ENCODE peak calls at places on chromosomes 4 and X, in seven cellular contexts. One of them, this sample, is unnamed.

GRCh38 chr4:88439161-88439760 is 17.7 kb upstream of the HERC5 start:
- DNase-seq in HCT116: no peak
- DNase-seq in hepatocyte: no peak
- DNase-seq in IMR-90: no peak
- DNase-seq in adipocyte: peak; percentile 66
- DNase-seq in tibial nerve: no peak
- DNase-seq in neural progenitor cell: no peak
- DNase-seq in this sample: peak; percentile 87

GRCh38 chr4:7275490-7276154 is 83.3 kb downstream of the SORCS2 start:
- DNase-seq in HCT116: no peak
- DNase-seq in hepatocyte: no peak
- DNase-seq in IMR-90: no peak
- DNase-seq in adipocyte: no peak
- DNase-seq in tibial nerve: no peak
- DNase-seq in neural progenitor cell: no peak
- DNase-seq in this sample: no peak

GRCh38 chrX:128106630-128107029 is 54.4 kb upstream of the ACTRT1 start:
- DNase-seq in HCT116: no peak
- DNase-seq in hepatocyte: peak; percentile 22
- DNase-seq in IMR-90: no peak
- DNase-seq in adipocyte: no peak
- DNase-seq in tibial nerve: no peak
- DNase-seq in neural progenitor cell: peak; percentile 49
- DNase-seq in this sample: no peak

GRCh38 chr4:124947622-124948265 is 235.2 kb upstream of the ANKRD50 start:
- DNase-seq in HCT116: no peak
- DNase-seq in hepatocyte: no peak
- DNase-seq in IMR-90: no peak
- DNase-seq in adipocyte: peak; percentile 28
- DNase-seq in tibial nerve: no peak
- DNase-seq in neural progenitor cell: no peak
- DNase-seq in this sample: peak; percentile 41

GRCh38 chrX:129769467-129770154 is 10.1 kb upstream of the SASH3 start:
- DNase-seq in HCT116: no peak
- DNase-seq in hepatocyte: no peak
- DNase-seq in IMR-90: no peak
- DNase-seq in adipocyte: no peak
- DNase-seq in tibial nerve: no peak
- DNase-seq in neural progenitor cell: peak; percentile 11
- DNase-seq in this sample: no peak

GRCh38 chrX:64885850-64886249 is 90.4 kb downstream of the ZC4H2 start:
- DNase-seq in HCT116: peak; percentile 4
- DNase-seq in hepatocyte: no peak
- DNase-seq in IMR-90: no peak
- DNase-seq in adipocyte: no peak
- DNase-seq in tibial nerve: no peak
- DNase-seq in neural progenitor cell: peak; percentile 28
- DNase-seq in this sample: no peak

GRCh38 chr4:75729836-75730235 is 5.5 kb downstream of the USO1 start:
- DNase-seq in HCT116: no peak
- DNase-seq in hepatocyte: no peak
- DNase-seq in IMR-90: no peak
- DNase-seq in adipocyte: no peak
- DNase-seq in tibial nerve: no peak
- DNase-seq in neural progenitor cell: no peak
- DNase-seq in this sample: no peak

GRCh38 chrX:129360175-129360574 is 163.1 kb downstream of the SMARCA1 start:
- DNase-seq in HCT116: peak; percentile 33
- DNase-seq in hepatocyte: peak; percentile 53
- DNase-seq in IMR-90: peak; percentile 40
- DNase-seq in adipocyte: peak; percentile 36
- DNase-seq in tibial nerve: no peak
- DNase-seq in neural progenitor cell: peak; percentile 64
- DNase-seq in this sample: peak; percentile 23

GRCh38 chr4:69060651-69061308 is 35.5 kb upstream of the UGT2B7 start:
- DNase-seq in HCT116: no peak
- DNase-seq in hepatocyte: no peak
- DNase-seq in IMR-90: no peak
- DNase-seq in adipocyte: no peak
- DNase-seq in tibial nerve: no peak
- DNase-seq in neural progenitor cell: peak; percentile 3
- DNase-seq in this sample: no peak

GRCh38 chr4:74278490-74278889 is 29.8 kb upstream of the EPGN start:
- DNase-seq in HCT116: no peak
- DNase-seq in hepatocyte: no peak
- DNase-seq in IMR-90: no peak
- DNase-seq in adipocyte: no peak
- DNase-seq in tibial nerve: no peak
- DNase-seq in neural progenitor cell: no peak
- DNase-seq in this sample: no peak

GRCh38 chr4:59655996-59656395 is 1544.1 kb upstream of the ADGRL3 start:
- DNase-seq in HCT116: no peak
- DNase-seq in hepatocyte: peak; percentile 6
- DNase-seq in IMR-90: no peak
- DNase-seq in adipocyte: no peak
- DNase-seq in tibial nerve: no peak
- DNase-seq in neural progenitor cell: peak; percentile 30
- DNase-seq in this sample: no peak

GRCh38 chrX:135086197-135086854 is 34.0 kb downstream of the ETDB start:
- DNase-seq in HCT116: peak; percentile 63
- DNase-seq in hepatocyte: peak; percentile 80
- DNase-seq in IMR-90: peak; percentile 61
- DNase-seq in adipocyte: peak; percentile 80
- DNase-seq in tibial nerve: no peak
- DNase-seq in neural progenitor cell: peak; percentile 69
- DNase-seq in this sample: peak; percentile 37

GRCh38 chr4:184312126-184312525 is 94.5 kb upstream of the ENPP6 start:
- DNase-seq in HCT116: no peak
- DNase-seq in hepatocyte: no peak
- DNase-seq in IMR-90: no peak
- DNase-seq in adipocyte: no peak
- DNase-seq in tibial nerve: no peak
- DNase-seq in neural progenitor cell: no peak
- DNase-seq in this sample: no peak

GRCh38 chrX:116694046-116694445 is 231.3 kb upstream of the CT83 start:
- DNase-seq in HCT116: no peak
- DNase-seq in hepatocyte: no peak
- DNase-seq in IMR-90: no peak
- DNase-seq in adipocyte: no peak
- DNase-seq in tibial nerve: no peak
- DNase-seq in neural progenitor cell: no peak
- DNase-seq in this sample: no peak

GRCh38 chr4:2797545-2798305 is 4.8 kb downstream of the SH3BP2 start:
- DNase-seq in HCT116: no peak
- DNase-seq in hepatocyte: no peak
- DNase-seq in IMR-90: no peak
- DNase-seq in adipocyte: no peak
- DNase-seq in tibial nerve: peak; percentile 11
- DNase-seq in neural progenitor cell: peak; percentile 1
- DNase-seq in this sample: no peak

GRCh38 chr4:11130195-11130975 is 298.3 kb downstream of the HS3ST1 start:
- DNase-seq in HCT116: no peak
- DNase-seq in hepatocyte: no peak
- DNase-seq in IMR-90: peak; percentile 8
- DNase-seq in adipocyte: no peak
- DNase-seq in tibial nerve: no peak
- DNase-seq in neural progenitor cell: no peak
- DNase-seq in this sample: peak; percentile 40

GRCh38 chr4:56655627-56656345 is 25.3 kb downstream of the HOPX start:
- DNase-seq in HCT116: no peak
- DNase-seq in hepatocyte: peak; percentile 31
- DNase-seq in IMR-90: no peak
- DNase-seq in adipocyte: peak; percentile 35
- DNase-seq in tibial nerve: no peak
- DNase-seq in neural progenitor cell: peak; percentile 40
- DNase-seq in this sample: no peak

GRCh38 chr4:38691251-38692008 is 27.4 kb downstream of the KLF3 start:
- DNase-seq in HCT116: no peak
- DNase-seq in hepatocyte: no peak
- DNase-seq in IMR-90: peak; percentile 95
- DNase-seq in adipocyte: no peak
- DNase-seq in tibial nerve: no peak
- DNase-seq in neural progenitor cell: no peak
- DNase-seq in this sample: no peak

GRCh38 chr4:42750091-42750490 is 93.2 kb upstream of the ATP8A1 start:
- DNase-seq in HCT116: no peak
- DNase-seq in hepatocyte: peak; percentile 16
- DNase-seq in IMR-90: no peak
- DNase-seq in adipocyte: no peak
- DNase-seq in tibial nerve: no peak
- DNase-seq in neural progenitor cell: no peak
- DNase-seq in this sample: no peak

GRCh38 chrX:129678176-129678880 is 23.6 kb upstream of the APLN start:
- DNase-seq in HCT116: no peak
- DNase-seq in hepatocyte: peak; percentile 37
- DNase-seq in IMR-90: no peak
- DNase-seq in adipocyte: no peak
- DNase-seq in tibial nerve: no peak
- DNase-seq in neural progenitor cell: peak; percentile 23
- DNase-seq in this sample: no peak

GRCh38 chrX:103404225-103405008 is 28.1 kb downstream of the BEX3 start:
- DNase-seq in HCT116: peak; percentile 59
- DNase-seq in hepatocyte: peak; percentile 76
- DNase-seq in IMR-90: peak; percentile 91
- DNase-seq in adipocyte: peak; percentile 83
- DNase-seq in tibial nerve: peak; percentile 29
- DNase-seq in neural progenitor cell: peak; percentile 91
- DNase-seq in this sample: peak; percentile 28

GRCh38 chr4:1295405-1296055 is 5.8 kb downstream of the MAEA start:
- DNase-seq in HCT116: no peak
- DNase-seq in hepatocyte: no peak
- DNase-seq in IMR-90: no peak
- DNase-seq in adipocyte: no peak
- DNase-seq in tibial nerve: no peak
- DNase-seq in neural progenitor cell: no peak
- DNase-seq in this sample: no peak
- H3K4me1 ChIP-seq in HCT116: peaks cover 11% of the 10 kb centered on the region
- H3K4me1 ChIP-seq in hepatocyte: peaks cover 16% of the 10 kb centered on the region
- H3K4me1 ChIP-seq in IMR-90: peaks cover 4% of the 10 kb centered on the region
- H3K4me1 ChIP-seq in adipocyte: peaks cover 35% of the 10 kb centered on the region
- H3K4me1 ChIP-seq in tibial nerve: peaks cover 90% of the 10 kb centered on the region
- H3K4me1 ChIP-seq in neural progenitor cell: peaks cover 6% of the 10 kb centered on the region
- H3K4me1 ChIP-seq in this sample: peaks cover 29% of the 10 kb centered on the region

DNA sequence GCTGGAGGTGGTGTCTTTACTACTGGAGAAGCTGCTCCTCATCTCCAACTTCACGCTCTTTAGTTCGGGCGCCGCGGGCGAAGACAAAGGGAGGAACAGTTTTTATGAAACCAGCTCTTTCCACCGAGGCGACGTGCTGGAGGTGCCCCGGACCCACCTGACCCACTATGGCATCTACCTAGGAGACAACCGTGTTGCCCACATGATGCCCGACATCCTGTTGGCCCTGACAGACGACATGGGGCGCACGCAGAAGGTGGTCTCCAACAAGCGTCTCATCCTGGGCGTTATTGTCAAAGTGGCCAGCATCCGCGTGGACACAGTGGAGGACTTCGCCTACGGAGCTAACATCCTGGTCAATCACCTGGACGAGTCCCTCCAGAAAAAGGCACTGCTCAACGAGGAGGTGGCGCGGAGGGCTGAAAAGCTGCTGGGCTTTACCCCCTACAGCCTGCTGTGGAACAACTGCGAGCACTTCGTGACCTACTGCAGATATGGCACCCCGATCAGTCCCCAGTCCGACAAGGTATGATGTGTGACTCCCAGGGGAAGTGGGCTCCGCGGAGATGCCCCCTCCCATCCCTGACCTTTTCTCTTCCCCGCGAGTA is 645 bp downstream of the LRAT start:
- DNase-seq in HCT116: no peak
- DNase-seq in hepatocyte: no peak
- DNase-seq in IMR-90: no peak
- DNase-seq in adipocyte: no peak
- DNase-seq in tibial nerve: no peak
- DNase-seq in neural progenitor cell: peak; percentile 34
- DNase-seq in this sample: no peak
- H3K27me3 ChIP-seq in HCT116: no peaks in the 10 kb centered on the region
- H3K27me3 ChIP-seq in hepatocyte: peaks cover 86% of the 10 kb centered on the region
- H3K27me3 ChIP-seq in IMR-90: peaks cover 41% of the 10 kb centered on the region
- H3K27me3 ChIP-seq in adipocyte: peaks cover 40% of the 10 kb centered on the region
- H3K27me3 ChIP-seq in tibial nerve: no peaks in the 10 kb centered on the region
- H3K27me3 ChIP-seq in neural progenitor cell: peaks cover 79% of the 10 kb centered on the region
- H3K27me3 ChIP-seq in this sample: peaks cover 91% of the 10 kb centered on the region

DNA sequence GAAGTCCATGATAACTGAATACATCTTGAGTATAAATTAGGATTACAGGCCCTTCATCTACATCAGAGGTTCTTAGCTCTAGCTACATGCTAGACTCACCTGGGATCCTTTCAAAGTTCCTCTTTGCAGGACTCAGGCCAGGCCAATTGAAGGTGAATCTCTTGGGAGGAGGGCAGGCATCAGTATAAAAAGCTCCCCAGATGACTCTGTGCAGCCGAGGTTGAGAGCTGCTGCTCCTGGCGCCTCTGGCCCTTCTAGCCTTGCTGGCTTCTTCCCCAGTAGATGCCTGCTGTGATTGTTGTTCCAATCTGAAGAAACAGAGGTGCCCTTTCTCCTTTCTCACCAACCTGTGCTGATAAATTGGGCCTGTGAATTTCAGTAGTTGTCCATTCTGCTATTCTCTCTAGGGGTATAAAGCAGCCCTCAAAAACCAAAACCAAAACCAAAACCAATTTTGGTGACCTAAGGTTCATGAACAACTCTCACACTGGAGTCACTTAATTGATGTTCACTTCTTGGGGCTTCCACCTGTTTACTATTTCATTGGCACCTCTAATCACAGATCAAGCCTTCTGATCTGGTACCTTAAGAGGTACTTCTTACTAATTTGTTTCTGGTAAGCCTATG is 78.7 kb downstream of the SUPT20HL2 start:
- DNase-seq in HCT116: no peak
- DNase-seq in hepatocyte: no peak
- DNase-seq in IMR-90: no peak
- DNase-seq in adipocyte: no peak
- DNase-seq in tibial nerve: no peak
- DNase-seq in neural progenitor cell: no peak
- DNase-seq in this sample: no peak
- H3K4me1 ChIP-seq in HCT116: peaks cover 5% of the 10 kb centered on the region
- H3K4me1 ChIP-seq in hepatocyte: peaks cover 5% of the 10 kb centered on the region
- H3K4me1 ChIP-seq in IMR-90: peaks cover 1% of the 10 kb centered on the region
- H3K4me1 ChIP-seq in adipocyte: peaks cover 14% of the 10 kb centered on the region
- H3K4me1 ChIP-seq in tibial nerve: no peaks in the 10 kb centered on the region
- H3K4me1 ChIP-seq in neural progenitor cell: no peaks in the 10 kb centered on the region
- H3K4me1 ChIP-seq in this sample: no peaks in the 10 kb centered on the region

GRCh38 chrX:56783996-56784620 is 55.1 kb downstream of the NBDY start:
- DNase-seq in HCT116: no peak
- DNase-seq in hepatocyte: no peak
- DNase-seq in IMR-90: no peak
- DNase-seq in adipocyte: no peak
- DNase-seq in tibial nerve: no peak
- DNase-seq in neural progenitor cell: no peak
- DNase-seq in this sample: no peak

GRCh38 chrX:56783450-56783831 is 54.4 kb downstream of the NBDY start:
- DNase-seq in HCT116: no peak
- DNase-seq in hepatocyte: no peak
- DNase-seq in IMR-90: peak; percentile 65
- DNase-seq in adipocyte: no peak
- DNase-seq in tibial nerve: no peak
- DNase-seq in neural progenitor cell: peak; percentile 77
- DNase-seq in this sample: no peak

GRCh38 chrX:56784666-56785065 is 55.6 kb downstream of the NBDY start:
- DNase-seq in HCT116: no peak
- DNase-seq in hepatocyte: no peak
- DNase-seq in IMR-90: no peak
- DNase-seq in adipocyte: no peak
- DNase-seq in tibial nerve: no peak
- DNase-seq in neural progenitor cell: no peak
- DNase-seq in this sample: no peak

GRCh38 chrX:56782791-56783449 is 53.9 kb downstream of the NBDY start:
- DNase-seq in HCT116: no peak
- DNase-seq in hepatocyte: no peak
- DNase-seq in IMR-90: no peak
- DNase-seq in adipocyte: no peak
- DNase-seq in tibial nerve: no peak
- DNase-seq in neural progenitor cell: no peak
- DNase-seq in this sample: no peak

GRCh38 chrX:56782362-56782761 is 53.3 kb downstream of the NBDY start:
- DNase-seq in HCT116: no peak
- DNase-seq in hepatocyte: no peak
- DNase-seq in IMR-90: no peak
- DNase-seq in adipocyte: no peak
- DNase-seq in tibial nerve: no peak
- DNase-seq in neural progenitor cell: no peak
- DNase-seq in this sample: no peak
- H3K27me3 ChIP-seq in HCT116: no peaks in the 10 kb centered on the region
- H3K27me3 ChIP-seq in hepatocyte: no peaks in the 10 kb centered on the region
- H3K27me3 ChIP-seq in IMR-90: no peaks in the 10 kb centered on the region
- H3K27me3 ChIP-seq in adipocyte: no peaks in the 10 kb centered on the region
- H3K27me3 ChIP-seq in tibial nerve: no peaks in the 10 kb centered on the region
- H3K27me3 ChIP-seq in neural progenitor cell: no peaks in the 10 kb centered on the region
- H3K27me3 ChIP-seq in this sample: no peaks in the 10 kb centered on the region